ENCODE peak calls at places on chromosome 6, in ten cellular contexts. One of them, this sample, is unnamed.

GRCh38 chr6:137217801-137218472 is 1.2 kb downstream of the IFNGR1 start:
- DNase-seq in HTR-8/SVneo: no peak
- DNase-seq in activated CD8-positive, alpha-beta memory T cell treated with anti-CD3 and anti-CD28 coated beads for 48 hours: no peak
- DNase-seq in iris pigment epithelial cell: peak; percentile 52
- DNase-seq in activated CD4-positive, alpha-beta T cell treated with anti-CD3 and anti-CD28 coated beads, Interleukin-2, amount 50 U/mL, for 1 hour: no peak
- DNase-seq in stimulated activated effector memory CD8-positive, alpha-beta T cell treated with anti-CD3 and anti-CD28 coated beads, Interleukin-12 subunit alpha, Interleukin-12 subunit beta, amount 100 ng/mL, for 72 hours: no peak
- DNase-seq in fibroblast of lung: peak; percentile 48
- DNase-seq in WTC11: no peak
- DNase-seq in astrocyte of the spinal cord: peak; percentile 38
- DNase-seq in SJSA1: no peak
- DNase-seq in this sample: no peak

GRCh38 chr6:131292145-131292938 is 157.1 kb downstream of the AKAP7 start:
- DNase-seq in activated CD4-positive, alpha-beta T cell treated with anti-CD3 and anti-CD28 coated beads, Interleukin-2, amount 50 U/mL, for 1 hour: no peak
- DNase-seq in WTC11: no peak
- DNase-seq in stimulated activated effector memory CD8-positive, alpha-beta T cell treated with anti-CD3 and anti-CD28 coated beads, Interleukin-12 subunit alpha, Interleukin-12 subunit beta, amount 100 ng/mL, for 72 hours: no peak
- DNase-seq in activated CD8-positive, alpha-beta memory T cell treated with anti-CD3 and anti-CD28 coated beads for 48 hours: no peak
- DNase-seq in iris pigment epithelial cell: no peak
- DNase-seq in SJSA1: no peak
- DNase-seq in fibroblast of lung: no peak
- DNase-seq in HTR-8/SVneo: no peak
- DNase-seq in astrocyte of the spinal cord: no peak
- DNase-seq in this sample: no peak

GRCh38 chr6:44102527-44102926 is 24.7 kb downstream of the MRPL14 start:
- DNase-seq in iris pigment epithelial cell: no peak
- DNase-seq in activated CD8-positive, alpha-beta memory T cell treated with anti-CD3 and anti-CD28 coated beads for 48 hours: no peak
- DNase-seq in fibroblast of lung: no peak
- DNase-seq in stimulated activated effector memory CD8-positive, alpha-beta T cell treated with anti-CD3 and anti-CD28 coated beads, Interleukin-12 subunit alpha, Interleukin-12 subunit beta, amount 100 ng/mL, for 72 hours: no peak
- DNase-seq in SJSA1: no peak
- DNase-seq in activated CD4-positive, alpha-beta T cell treated with anti-CD3 and anti-CD28 coated beads, Interleukin-2, amount 50 U/mL, for 1 hour: no peak
- DNase-seq in WTC11: peak; percentile 45
- DNase-seq in astrocyte of the spinal cord: peak; percentile 22
- DNase-seq in HTR-8/SVneo: no peak
- DNase-seq in this sample: no peak

GRCh38 chr6:52317841-52318581 is 33.5 kb upstream of the MCM3 start:
- DNase-seq in iris pigment epithelial cell: peak; percentile 79
- DNase-seq in WTC11: no peak
- DNase-seq in fibroblast of lung: peak; percentile 49
- DNase-seq in astrocyte of the spinal cord: peak; percentile 44
- DNase-seq in activated CD8-positive, alpha-beta memory T cell treated with anti-CD3 and anti-CD28 coated beads for 48 hours: no peak
- DNase-seq in HTR-8/SVneo: peak; percentile 53
- DNase-seq in SJSA1: no peak
- DNase-seq in stimulated activated effector memory CD8-positive, alpha-beta T cell treated with anti-CD3 and anti-CD28 coated beads, Interleukin-12 subunit alpha, Interleukin-12 subunit beta, amount 100 ng/mL, for 72 hours: no peak
- DNase-seq in activated CD4-positive, alpha-beta T cell treated with anti-CD3 and anti-CD28 coated beads, Interleukin-2, amount 50 U/mL, for 1 hour: no peak
- DNase-seq in this sample: no peak

GRCh38 chr6:46677314-46677654 is 10.4 kb upstream of the TDRD6 start:
- DNase-seq in SJSA1: no peak
- DNase-seq in astrocyte of the spinal cord: no peak
- DNase-seq in fibroblast of lung: no peak
- DNase-seq in HTR-8/SVneo: no peak
- DNase-seq in WTC11: no peak
- DNase-seq in activated CD4-positive, alpha-beta T cell treated with anti-CD3 and anti-CD28 coated beads, Interleukin-2, amount 50 U/mL, for 1 hour: no peak
- DNase-seq in stimulated activated effector memory CD8-positive, alpha-beta T cell treated with anti-CD3 and anti-CD28 coated beads, Interleukin-12 subunit alpha, Interleukin-12 subunit beta, amount 100 ng/mL, for 72 hours: no peak
- DNase-seq in iris pigment epithelial cell: peak; percentile 10
- DNase-seq in activated CD8-positive, alpha-beta memory T cell treated with anti-CD3 and anti-CD28 coated beads for 48 hours: no peak
- DNase-seq in this sample: no peak

GRCh38 chr6:73461537-73462350 is at the start of gene MTO1:
- DNase-seq in activated CD8-positive, alpha-beta memory T cell treated with anti-CD3 and anti-CD28 coated beads for 48 hours: peak; percentile 48
- DNase-seq in HTR-8/SVneo: peak; percentile 96
- DNase-seq in stimulated activated effector memory CD8-positive, alpha-beta T cell treated with anti-CD3 and anti-CD28 coated beads, Interleukin-12 subunit alpha, Interleukin-12 subunit beta, amount 100 ng/mL, for 72 hours: peak; percentile 58
- DNase-seq in fibroblast of lung: peak; percentile 95
- DNase-seq in iris pigment epithelial cell: peak; percentile 94
- DNase-seq in SJSA1: peak; percentile 85
- DNase-seq in WTC11: peak; percentile 66
- DNase-seq in astrocyte of the spinal cord: peak; percentile 93
- DNase-seq in activated CD4-positive, alpha-beta T cell treated with anti-CD3 and anti-CD28 coated beads, Interleukin-2, amount 50 U/mL, for 1 hour: peak; percentile 80
- DNase-seq in this sample: peak; percentile 44

GRCh38 chr6:150008588-150008987 is 16.7 kb downstream of the RAET1L start:
- DNase-seq in astrocyte of the spinal cord: no peak
- DNase-seq in SJSA1: no peak
- DNase-seq in WTC11: no peak
- DNase-seq in stimulated activated effector memory CD8-positive, alpha-beta T cell treated with anti-CD3 and anti-CD28 coated beads, Interleukin-12 subunit alpha, Interleukin-12 subunit beta, amount 100 ng/mL, for 72 hours: no peak
- DNase-seq in activated CD4-positive, alpha-beta T cell treated with anti-CD3 and anti-CD28 coated beads, Interleukin-2, amount 50 U/mL, for 1 hour: no peak
- DNase-seq in fibroblast of lung: no peak
- DNase-seq in activated CD8-positive, alpha-beta memory T cell treated with anti-CD3 and anti-CD28 coated beads for 48 hours: no peak
- DNase-seq in HTR-8/SVneo: no peak
- DNase-seq in iris pigment epithelial cell: no peak
- DNase-seq in this sample: no peak

GRCh38 chr6:70136996-70137395 is 165.9 kb downstream of the COL9A1 start:
- DNase-seq in HTR-8/SVneo: no peak
- DNase-seq in activated CD8-positive, alpha-beta memory T cell treated with anti-CD3 and anti-CD28 coated beads for 48 hours: no peak
- DNase-seq in astrocyte of the spinal cord: no peak
- DNase-seq in stimulated activated effector memory CD8-positive, alpha-beta T cell treated with anti-CD3 and anti-CD28 coated beads, Interleukin-12 subunit alpha, Interleukin-12 subunit beta, amount 100 ng/mL, for 72 hours: no peak
- DNase-seq in activated CD4-positive, alpha-beta T cell treated with anti-CD3 and anti-CD28 coated beads, Interleukin-2, amount 50 U/mL, for 1 hour: no peak
- DNase-seq in fibroblast of lung: no peak
- DNase-seq in iris pigment epithelial cell: no peak
- DNase-seq in WTC11: no peak
- DNase-seq in SJSA1: no peak
- DNase-seq in this sample: no peak

GRCh38 chr6:46590765-46591164 is 61.9 kb downstream of the CYP39A1 start:
- DNase-seq in WTC11: no peak
- DNase-seq in iris pigment epithelial cell: no peak
- DNase-seq in HTR-8/SVneo: no peak
- DNase-seq in astrocyte of the spinal cord: no peak
- DNase-seq in stimulated activated effector memory CD8-positive, alpha-beta T cell treated with anti-CD3 and anti-CD28 coated beads, Interleukin-12 subunit alpha, Interleukin-12 subunit beta, amount 100 ng/mL, for 72 hours: no peak
- DNase-seq in activated CD8-positive, alpha-beta memory T cell treated with anti-CD3 and anti-CD28 coated beads for 48 hours: no peak
- DNase-seq in fibroblast of lung: no peak
- DNase-seq in SJSA1: no peak
- DNase-seq in activated CD4-positive, alpha-beta T cell treated with anti-CD3 and anti-CD28 coated beads, Interleukin-2, amount 50 U/mL, for 1 hour: no peak
- DNase-seq in this sample: no peak

GRCh38 chr6:35544748-35545361 is 32.2 kb upstream of the TULP1 start:
- DNase-seq in fibroblast of lung: no peak
- DNase-seq in iris pigment epithelial cell: no peak
- DNase-seq in WTC11: no peak
- DNase-seq in activated CD8-positive, alpha-beta memory T cell treated with anti-CD3 and anti-CD28 coated beads for 48 hours: no peak
- DNase-seq in HTR-8/SVneo: no peak
- DNase-seq in SJSA1: no peak
- DNase-seq in activated CD4-positive, alpha-beta T cell treated with anti-CD3 and anti-CD28 coated beads, Interleukin-2, amount 50 U/mL, for 1 hour: no peak
- DNase-seq in stimulated activated effector memory CD8-positive, alpha-beta T cell treated with anti-CD3 and anti-CD28 coated beads, Interleukin-12 subunit alpha, Interleukin-12 subunit beta, amount 100 ng/mL, for 72 hours: no peak
- DNase-seq in astrocyte of the spinal cord: no peak
- DNase-seq in this sample: no peak

GRCh38 chr6:131717815-131718214 is 7.0 kb upstream of the CTAGE9 start:
- DNase-seq in fibroblast of lung: no peak
- DNase-seq in iris pigment epithelial cell: no peak
- DNase-seq in HTR-8/SVneo: no peak
- DNase-seq in activated CD8-positive, alpha-beta memory T cell treated with anti-CD3 and anti-CD28 coated beads for 48 hours: no peak
- DNase-seq in astrocyte of the spinal cord: no peak
- DNase-seq in WTC11: no peak
- DNase-seq in stimulated activated effector memory CD8-positive, alpha-beta T cell treated with anti-CD3 and anti-CD28 coated beads, Interleukin-12 subunit alpha, Interleukin-12 subunit beta, amount 100 ng/mL, for 72 hours: no peak
- DNase-seq in SJSA1: no peak
- DNase-seq in activated CD4-positive, alpha-beta T cell treated with anti-CD3 and anti-CD28 coated beads, Interleukin-2, amount 50 U/mL, for 1 hour: no peak
- DNase-seq in this sample: no peak